ENCODE peak calls at places on chromosomes 1 and 21, in four cellular contexts. A is mesothelial cell of epicardium, R is AG09319, G is lower lobe of right lung. J is an unnamed sample.

GRCh38 chr1:16155537-16156410 is at the start of gene EPHA2:
- DNase-seq in R (no peak), A (peak), G (peak), J (no peak)

GRCh38 chr21:15437873-15438272 is 291.9 kb upstream of the USP25 start:
- DNase-seq in G (no peak), A (no peak), R (no peak), J (no peak)

GRCh38 chr1:155645648-155646047 is 35.6 kb downstream of the MSTO1 start:
- DNase-seq in G (no peak), A (no peak), R (no peak), J (no peak)

GRCh38 chr1:92480813-92481597 is 5.7 kb downstream of the GFI1 start:
- DNase-seq in G (peak), A (no peak), R (no peak), J (no peak)

GRCh38 chr1:87959236-87959635 is 630.6 kb downstream of the LMO4 start:
- DNase-seq in G (no peak), A (no peak), R (no peak), J (no peak)

GRCh38 chr21:20739421-20739820 is 258.8 kb upstream of the NCAM2 start:
- DNase-seq in G (no peak), R (no peak), A (no peak), J (no peak)

GRCh38 chr1:38938722-38939260 is 2.8 kb downstream of the RHBDL2 start:
- DNase-seq in R (no peak), A (no peak), G (no peak), J (no peak)

GRCh38 chr1:222889445-222889844 is 74.6 kb downstream of the DISP1 start:
- DNase-seq in A (no peak), G (no peak), R (no peak), J (no peak)

GRCh38 chr1:16628361-16629111 is 15.2 kb upstream of the NBPF1 start:
- DNase-seq in A (peak), G (peak), R (no peak), J (peak)

GRCh38 chr1:165884009-165884689 is 56.7 kb downstream of the UCK2 start:
- DNase-seq in A (no peak), R (no peak), G (no peak), J (no peak)

GRCh38 chr1:158095737-158096335 is 84.9 kb upstream of the CD1D start:
- DNase-seq in A (no peak), G (no peak), R (no peak), J (no peak)

GRCh38 chr1:89995595-89996397 is 886 bp downstream of the ZNF326 start:
- DNase-seq in A (no peak), G (no peak), R (no peak), J (no peak)

GRCh38 chr1:235011599-235012435 is 116.8 kb downstream of the TOMM20 start:
- DNase-seq in G (peak), R (peak), A (no peak), J (peak)

GRCh38 chr21:45612096-45613019 is 31.2 kb upstream of the PCBP3 start:
- DNase-seq in R (no peak), G (no peak), A (no peak), J (no peak)

GRCh38 chr1:240274569-240274968 is 182.9 kb downstream of the FMN2 start:
- DNase-seq in G (no peak), A (no peak), R (no peak), J (no peak)

GRCh38 chr1:27153549-27153886 is 1.4 kb downstream of the SLC9A1 start:
- DNase-seq in A (no peak), G (no peak), R (no peak), J (no peak)

GRCh38 chr1:119768778-119769177 is at the start of gene HMGCS2:
- DNase-seq in R (no peak), G (no peak), A (no peak), J (no peak)

GRCh38 chr1:51768971-51769601 is 109.4 kb downstream of the NRDC start:
- DNase-seq in A (no peak), G (no peak), R (peak), J (peak)

GRCh38 chr1:41655632-41656031 is 171.1 kb upstream of the EDN2 start:
- DNase-seq in R (no peak), G (no peak), A (no peak), J (no peak)

GRCh38 chr1:228990906-228991569 is 255.8 kb downstream of the RHOU start:
- DNase-seq in R (no peak), A (no peak), G (no peak), J (no peak)

GRCh38 chr1:54220004-54220811 is 20.2 kb downstream of the MRPL37 start:
- DNase-seq in R (peak), G (peak), A (no peak), J (peak)

GRCh38 chr1:108049083-108049819 is 84.3 kb upstream of the VAV3 start:
- DNase-seq in A (no peak), R (no peak), G (peak), J (peak)

GRCh38 chr1:47189844-47190562 is at the start of gene PDZK1IP1:
- DNase-seq in G (peak), R (peak), A (peak), J (peak)

GRCh38 chr1:9250586-9251381 is 16.2 kb downstream of the H6PD start:
- DNase-seq in A (no peak), G (peak), R (no peak), J (no peak)

GRCh38 chr1:77757616-77758015 is 2.0 kb downstream of the USP33 start:
- DNase-seq in R (peak), G (no peak), A (no peak), J (no peak)

GRCh38 chr1:69737527-69738176 is 169.9 kb downstream of the LRRC7 start:
- DNase-seq in G (no peak), R (peak), A (no peak), J (no peak)

GRCh38 chr1:198892065-198892464 is 253.2 kb downstream of the PTPRC start:
- DNase-seq in R (no peak), G (no peak), A (no peak), J (no peak)

GRCh38 chr1:55421317-55421716 is 206.2 kb upstream of the USP24 start:
- DNase-seq in R (no peak), G (no peak), A (no peak), J (no peak)

GRCh38 chr1:211610779-211611556 is 32.0 kb upstream of the SLC30A1 start:
- DNase-seq in A (no peak), R (no peak), G (no peak), J (no peak)

GRCh38 chr1:47659141-47659540 is 221.3 kb downstream of the FOXD2 start:
- DNase-seq in A (peak), G (no peak), R (no peak), J (no peak)

GRCh38 chr21:34008618-34009017 is 64.8 kb upstream of the MRPS6 start:
- DNase-seq in G (no peak), A (no peak), R (no peak), J (no peak)

GRCh38 chr1:78237364-78237916 is 191.7 kb downstream of the GIPC2 start:
- DNase-seq in A (no peak), G (peak), R (no peak), J (no peak)

GRCh38 chr1:54291276-54292014 is 91.5 kb downstream of the MRPL37 start:
- DNase-seq in G (no peak), R (no peak), A (no peak), J (no peak)

GRCh38 chr21:39079617-39080016 is 103.6 kb downstream of the PSMG1 start:
- DNase-seq in A (no peak), R (no peak), G (peak), J (peak)

GRCh38 chr1:96683931-96684330 is 37.7 kb upstream of the PTBP2 start:
- DNase-seq in R (no peak), A (no peak), G (no peak), J (no peak)

GRCh38 chr1:190474587-190475305 is 2.9 kb downstream of the BRINP3 start:
- DNase-seq in R (no peak), G (no peak), A (no peak), J (no peak)

GRCh38 chr1:177567393-177567792 is 396.6 kb downstream of the BRINP2 start:
- DNase-seq in A (no peak), R (no peak), G (no peak), J (no peak)
- TF ChIP-seq CTCF in A (peak), R (peak), G (no peak), J (no peak)

GRCh38 chr1:154622503-154623039 is 14.6 kb upstream of the ADAR start:
- DNase-seq in G (no peak), R (no peak), A (no peak), J (no peak)

GRCh38 chr1:154623358-154623757 is 15.4 kb upstream of the ADAR start:
- DNase-seq in R (no peak), G (no peak), A (no peak), J (peak)

GRCh38 chr1:154627247-154628121 is 19.5 kb upstream of the ADAR start:
- DNase-seq in G (peak), A (peak), R (no peak), J (peak)

GRCh38 chr1:154626456-154627246 is 18.7 kb upstream of the ADAR start:
- DNase-seq in G (no peak), A (no peak), R (no peak), J (no peak)

DNA sequence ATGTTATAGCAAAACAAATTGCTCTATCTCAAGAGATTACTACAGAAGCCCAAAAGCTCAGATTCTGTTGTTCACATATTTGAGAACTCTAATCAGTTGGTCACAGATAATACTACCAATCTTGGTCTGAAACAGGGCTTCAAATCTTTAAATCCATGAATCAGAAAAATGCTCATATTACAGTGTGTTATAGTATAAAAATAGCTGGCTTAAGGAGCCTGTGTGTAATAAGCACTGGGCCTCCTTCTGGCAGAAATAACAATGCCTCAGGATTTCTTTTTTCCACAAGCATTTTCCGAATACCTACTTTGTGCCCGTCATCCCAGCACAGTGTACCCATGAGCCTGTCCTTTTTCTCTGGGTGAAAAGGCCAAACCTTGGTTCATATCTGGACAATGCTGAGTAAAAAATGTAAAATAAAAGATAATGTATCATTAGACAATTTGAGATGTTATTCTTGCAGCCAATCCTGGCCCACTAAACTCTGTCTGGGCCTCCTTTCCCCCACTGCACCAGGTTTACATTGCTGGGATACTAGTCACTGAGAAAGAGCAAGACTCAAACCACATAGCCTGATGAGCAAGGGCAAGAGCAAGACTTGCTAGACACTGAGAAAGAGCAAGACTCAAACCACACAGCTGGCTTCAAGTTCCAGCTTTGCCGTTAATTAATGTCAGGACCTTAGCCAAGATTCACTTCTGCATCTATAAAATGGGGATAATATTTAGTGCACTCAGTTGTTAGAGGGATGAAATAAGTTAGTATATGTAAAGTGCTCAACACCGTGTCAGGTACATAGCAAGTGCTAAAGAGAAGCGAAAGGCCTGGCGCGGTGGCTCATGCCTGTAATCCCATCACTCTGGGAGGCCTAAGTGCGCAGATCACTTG is 17.0 kb upstream of the ADAR start:
- DNase-seq in A (no peak), R (no peak), G (no peak), J (no peak)
- TF ChIP-seq CTCF in A (no peak), R (no peak), G (no peak), J (no peak)

GRCh38 chr1:224333939-224334701 is 4.1 kb upstream of the NVL start:
- DNase-seq in R (no peak), G (no peak), A (no peak), J (no peak)

GRCh38 chr1:224329842-224330753 is at the start of gene NVL:
- DNase-seq in G (peak), R (peak), A (peak), J (peak)

GRCh38 chr1:224331326-224331725 is 1.4 kb upstream of the NVL start:
- DNase-seq in A (no peak), G (no peak), R (no peak), J (no peak)

GRCh38 chr1:224331824-224332223 is 1.9 kb upstream of the NVL start:
- DNase-seq in A (no peak), R (no peak), G (no peak), J (no peak)

DNA sequence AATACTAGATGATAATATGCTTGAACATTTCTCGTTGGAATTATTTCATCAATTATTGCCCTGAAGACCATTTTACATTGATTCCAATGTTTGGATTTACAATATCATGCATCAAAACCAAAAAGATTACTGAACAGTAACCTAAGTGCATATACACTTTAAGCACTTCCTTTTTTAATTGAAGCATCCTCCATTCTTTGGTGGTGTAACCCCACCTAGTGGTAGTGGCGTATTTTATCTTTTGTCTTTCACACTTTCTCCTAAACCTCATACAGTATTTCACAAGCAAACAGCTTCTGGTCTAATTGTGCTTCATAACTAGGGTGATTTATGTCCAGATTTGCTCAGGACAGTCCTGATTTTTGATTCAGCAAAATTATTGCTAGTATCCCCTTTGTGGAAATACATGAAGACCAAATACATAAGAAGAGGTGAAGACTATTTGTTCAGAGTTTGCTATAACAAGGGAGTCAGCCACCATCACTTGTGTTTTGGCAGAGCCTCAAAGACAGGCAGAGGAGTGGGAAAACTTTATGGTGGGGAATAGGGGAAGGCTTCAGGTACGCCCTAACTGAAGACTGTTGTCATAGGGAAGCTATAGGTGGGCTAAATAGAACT is 3.4 kb upstream of the NVL start:
- DNase-seq in G (no peak), R (no peak), A (no peak), J (no peak)
- TF ChIP-seq CTCF in G (peak), R (peak), A (peak), J (peak)

DNA sequence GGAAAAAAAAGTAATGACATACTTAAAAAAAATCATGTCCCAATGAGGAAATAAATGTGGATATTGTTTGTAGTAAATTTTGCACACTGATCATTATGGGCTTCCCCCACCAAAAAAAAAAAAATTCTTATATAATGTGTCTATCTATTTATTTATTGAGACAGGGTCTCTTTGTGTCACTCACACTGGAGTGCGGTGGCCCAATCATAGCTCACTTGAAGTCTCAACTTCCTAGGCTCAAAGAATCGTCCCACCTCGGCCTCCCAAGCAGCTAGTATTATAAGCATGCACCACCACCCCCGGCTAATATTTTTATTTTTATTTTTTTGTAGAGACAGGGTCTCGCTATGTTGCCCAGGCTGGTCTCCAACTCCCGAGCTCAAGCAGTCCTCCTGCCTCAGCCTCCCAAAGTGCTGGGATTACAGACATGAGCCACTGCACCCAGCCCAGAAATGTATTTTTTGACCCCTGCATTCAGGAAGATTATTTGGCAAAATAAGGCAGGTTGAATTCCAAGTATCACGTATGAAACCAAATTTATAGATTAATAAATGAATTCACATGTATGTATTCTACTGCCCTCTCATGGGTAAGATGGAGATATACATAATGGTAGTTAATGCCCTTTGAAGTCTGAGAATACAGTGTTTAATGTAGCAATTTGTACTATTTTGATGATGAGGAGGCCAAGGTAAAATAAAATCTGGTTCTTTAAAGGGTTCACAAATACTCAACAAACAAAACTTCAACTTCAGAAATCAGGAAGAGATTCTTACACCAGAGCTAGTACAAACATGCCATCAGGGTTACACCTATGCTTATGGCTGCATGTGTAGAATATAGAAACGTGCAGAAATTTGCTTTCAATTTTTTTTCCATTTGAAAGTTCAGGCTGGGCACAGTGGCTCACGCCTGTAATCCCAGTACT is 1.4 kb upstream of the DENND2C start:
- DNase-seq in G (no peak), R (no peak), A (no peak), J (no peak)
- TF ChIP-seq CTCF in G (peak), R (peak), A (peak), J (peak)

GRCh38 chr1:6357243-6357929 is 36.2 kb downstream of the ACOT7 start:
- DNase-seq in A (no peak), R (no peak), G (no peak), J (no peak)
- TF ChIP-seq CTCF in A (no peak), R (no peak), G (no peak), J (peak)

GRCh38 chr1:7346600-7347570 is 424.2 kb upstream of the VAMP3 start:
- DNase-seq in R (no peak), G (no peak), A (no peak), J (no peak)

GRCh38 chr1:7343917-7344316 is 427.2 kb upstream of the VAMP3 start:
- DNase-seq in G (no peak), A (no peak), R (no peak), J (no peak)

GRCh38 chr1:7348073-7348472 is 423.0 kb upstream of the VAMP3 start:
- DNase-seq in G (no peak), A (no peak), R (no peak), J (no peak)

GRCh38 chr1:7345516-7345915 is 425.6 kb upstream of the VAMP3 start:
- DNase-seq in R (no peak), A (no peak), G (no peak), J (no peak)

DNA sequence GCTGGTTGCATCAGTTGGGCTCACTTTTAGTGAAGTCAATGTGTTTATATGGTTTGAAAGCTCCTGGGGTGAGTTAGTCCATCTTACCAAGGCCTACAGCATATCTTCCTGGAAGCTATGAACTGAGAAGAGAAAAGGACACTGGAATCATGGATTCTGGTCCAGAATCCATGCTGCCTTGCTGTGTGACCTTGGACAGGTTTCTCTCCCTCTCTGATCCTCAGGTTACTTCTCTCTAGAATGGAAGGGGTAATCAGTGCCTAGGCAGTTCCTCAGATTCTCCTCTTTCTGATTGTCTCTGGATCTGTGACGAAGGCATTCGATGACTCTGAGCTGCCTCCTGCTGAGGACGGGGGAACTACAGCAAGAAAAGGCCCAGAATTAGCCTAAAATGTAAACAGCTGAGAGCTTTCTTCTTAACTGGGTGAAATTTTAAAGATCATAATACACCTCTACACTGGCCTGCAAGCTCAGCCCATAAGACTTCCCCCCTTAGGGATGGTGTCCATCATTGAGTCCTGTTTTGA is 425.0 kb upstream of the VAMP3 start:
- DNase-seq in A (no peak), R (no peak), G (no peak), J (no peak)
- TF ChIP-seq CTCF in A (no peak), R (no peak), G (no peak), J (no peak)

DNA sequence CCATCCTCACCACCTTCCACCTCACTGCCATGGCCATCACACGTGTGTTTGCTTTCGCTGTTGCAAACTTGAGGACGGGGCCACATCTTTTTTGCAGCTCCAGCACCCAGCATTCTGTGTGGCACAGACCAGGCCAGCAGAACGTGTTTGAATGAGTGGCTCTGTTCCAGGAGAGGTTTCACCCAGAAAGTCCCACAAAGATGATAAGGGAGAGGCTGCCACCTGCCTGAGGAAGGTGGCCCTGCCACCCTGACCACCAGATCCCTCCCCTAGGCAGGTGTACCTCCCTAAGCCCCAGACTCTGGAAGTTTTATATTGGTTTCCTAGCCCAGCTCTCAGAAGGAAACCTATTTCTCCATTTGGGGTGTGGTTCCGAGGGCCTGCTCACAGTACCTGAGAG is 252.1 kb downstream of the KAZN start:
- DNase-seq in A (no peak), G (no peak), R (no peak), J (no peak)
- TF ChIP-seq CTCF in A (no peak), G (no peak), R (peak), J (no peak)

GRCh38 chr1:106022312-106022902 is 1034.1 kb upstream of the PRMT6 start:
- DNase-seq in R (no peak), G (no peak), A (no peak), J (no peak)
- TF ChIP-seq CTCF in R (peak), G (peak), A (peak), J (no peak)